ENCODE peak calls at places on chromosomes 2 and 18, in four cellular contexts. Y is fibroblast of mammary gland; T is activated CD4-positive, alpha-beta T cell treated with anti-CD3 and anti-CD28 coated beads, Interleukin-2, amount 50 U/mL, for 24 hours; X is nucleus accumbens. A is an unnamed sample.

GRCh38 chr2:129905664-129906081 is 73.8 kb upstream of the RAB6C start:
- DNase-seq in Y (no peak), T (no peak), X (no peak), A (no peak)

GRCh38 chr2:120625865-120626560 is 109.7 kb upstream of the GLI2 start:
- DNase-seq in Y (no peak), T (no peak), X (no peak), A (no peak)

GRCh38 chr18:1421502-1421901 is 516.8 kb downstream of the ADCYAP1 start:
- DNase-seq in Y (no peak), T (no peak), X (no peak), A (no peak)

GRCh38 chr18:54742654-54743053 is 85.6 kb upstream of the RAB27B start:
- DNase-seq in Y (peak), T (no peak), X (no peak), A (no peak)

GRCh38 chr2:239459056-239459455 is 58.2 kb upstream of the HDAC4 start:
- DNase-seq in Y (no peak), T (no peak), X (no peak), A (no peak)

GRCh38 chr2:46297546-46298271 is 502 bp downstream of the EPAS1 start:
- DNase-seq in Y (no peak), T (peak), X (no peak), A (no peak)

GRCh38 chr18:30556112-30556511 is 486.4 kb downstream of the DSC3 start:
- DNase-seq in Y (no peak), T (no peak), X (no peak), A (no peak)

GRCh38 chr2:143686585-143687164 is 557.5 kb downstream of the ARHGAP15 start:
- DNase-seq in Y (peak), T (no peak), X (no peak), A (peak)

GRCh38 chr2:160406591-160407392 is 86.8 kb downstream of the RBMS1 start:
- DNase-seq in Y (peak), T (peak), X (peak), A (peak)

GRCh38 chr2:55133467-55134315 is 83.4 kb upstream of the RTN4 start:
- DNase-seq in Y (peak), T (peak), X (peak), A (peak)

GRCh38 chr2:32342811-32343210 is 14.0 kb upstream of the BIRC6 start:
- DNase-seq in Y (peak), T (no peak), X (no peak), A (no peak)

GRCh38 chr2:74894261-74895030 is 60.5 kb downstream of the HK2 start:
- DNase-seq in Y (peak), T (no peak), X (no peak), A (no peak)

GRCh38 chr2:225002039-225002655 is 40.1 kb downstream of the DOCK10 start:
- DNase-seq in Y (peak), T (peak), X (no peak), A (peak)

GRCh38 chr2:157052685-157053224 is 204.8 kb upstream of the GALNT5 start:
- DNase-seq in Y (peak), T (no peak), X (no peak), A (no peak)

GRCh38 chr2:240986787-240987411 is 11.5 kb upstream of the SNED1 start:
- DNase-seq in Y (peak), T (no peak), X (no peak), A (no peak)

GRCh38 chr18:57901819-57902600 is 98.9 kb upstream of the ATP8B1 start:
- DNase-seq in Y (peak), T (no peak), X (no peak), A (no peak)

GRCh38 chr2:241803387-241804325 is 5.3 kb upstream of the NEU4 start:
- DNase-seq in Y (peak), T (peak), X (peak), A (peak)

GRCh38 chr2:174682578-174683391 is 81.5 kb downstream of the CHRNA1 start:
- DNase-seq in Y (peak), T (no peak), X (peak), A (peak)

GRCh38 chr2:176931588-176932563 is 280.7 kb upstream of the HNRNPA3 start:
- DNase-seq in Y (peak), T (peak), X (no peak), A (no peak)

GRCh38 chr2:78992451-78992806 is 33.1 kb upstream of the REG3G start:
- DNase-seq in Y (peak), T (no peak), X (no peak), A (peak)

GRCh38 chr2:127625146-127625943 is 20.6 kb upstream of the GPR17 start:
- DNase-seq in Y (no peak), T (no peak), X (no peak), A (no peak)

GRCh38 chr2:170747921-170748320 is 22.3 kb upstream of the ERICH2 start:
- DNase-seq in Y (peak), T (no peak), X (no peak), A (no peak)

GRCh38 chr2:29582062-29582461 is 339.3 kb downstream of the ALK start:
- DNase-seq in Y (no peak), T (no peak), X (no peak), A (no peak)

GRCh38 chr2:218021536-218022071 is 18.8 kb upstream of the TNS1 start:
- DNase-seq in Y (no peak), T (no peak), X (no peak), A (no peak)

GRCh38 chr2:149422337-149422990 is 92.1 kb downstream of the LYPD6 start:
- DNase-seq in Y (no peak), T (no peak), X (no peak), A (no peak)

GRCh38 chr2:101064868-101065549 is 62.9 kb downstream of the RPL31 start:
- DNase-seq in Y (peak), T (no peak), X (no peak), A (no peak)

GRCh38 chr2:171124512-171124911 is 36.2 kb downstream of the TLK1 start:
- DNase-seq in Y (no peak), T (no peak), X (no peak), A (no peak)

GRCh38 chr2:142858991-142859390 is 18.5 kb upstream of the KYNU start:
- DNase-seq in Y (no peak), T (no peak), X (no peak), A (no peak)

GRCh38 chr18:50193796-50194622 is 938 bp downstream of the MYO5B start:
- DNase-seq in Y (no peak), T (no peak), X (no peak), A (no peak)

GRCh38 chr2:60260646-60261296 is 292.7 kb downstream of the BCL11A start:
- DNase-seq in Y (no peak), T (no peak), X (no peak), A (no peak)

GRCh38 chr18:9365406-9365805 is 30.8 kb downstream of the TWSG1 start:
- DNase-seq in Y (peak), T (no peak), X (no peak), A (no peak)

GRCh38 chr2:223047260-223047761 is 4.7 kb upstream of the KCNE4 start:
- DNase-seq in Y (peak), T (no peak), X (no peak), A (no peak)

GRCh38 chr2:241112592-241112991 is 10.5 kb upstream of the MTERF4 start:
- DNase-seq in Y (no peak), T (peak), X (no peak), A (no peak)

GRCh38 chr2:225429718-225430117 is 30.2 kb downstream of the NYAP2 start:
- DNase-seq in Y (peak), T (no peak), X (peak), A (peak)

GRCh38 chr2:164485541-164485940 is 135.7 kb downstream of the GRB14 start:
- DNase-seq in Y (no peak), T (no peak), X (no peak), A (no peak)

GRCh38 chr2:120856421-120856862 is 120.8 kb downstream of the GLI2 start:
- DNase-seq in Y (no peak), T (no peak), X (no peak), A (no peak)

GRCh38 chr18:44949967-44950366 is 269.3 kb downstream of the SETBP1 start:
- DNase-seq in Y (no peak), T (no peak), X (no peak), A (no peak)

GRCh38 chr2:6654279-6654678 is 211.4 kb downstream of the CMPK2 start:
- DNase-seq in Y (no peak), T (no peak), X (no peak), A (no peak)

A was measured in midbrain.